ENCODE peak calls at places on chromosomes 2 and 18, in seven cellular contexts. K, P, J, T, A, E and R are unnamed samples.

GRCh38 chr2:70190086-70190412 is 770 bp downstream of the C2orf42 start:
- DNase-seq in J (no peak), T (no peak), A (no peak), P (peak), E (peak), K (no peak), R (peak)

GRCh38 chr2:120746179-120746549 is 10.5 kb downstream of the GLI2 start:
- DNase-seq in A (peak), T (no peak), E (no peak), J (peak), P (no peak), K (no peak), R (no peak)

GRCh38 chr2:74724496-74724895 is 70.4 kb downstream of the SEMA4F start:
- DNase-seq in J (no peak), K (no peak), P (no peak), T (no peak), E (no peak), A (no peak), R (no peak)

GRCh38 chr2:178057179-178057578 is 15.4 kb downstream of the PDE11A start:
- DNase-seq in P (no peak), E (no peak), T (no peak), K (no peak), A (no peak), J (no peak), R (no peak)

GRCh38 chr18:78906066-78906465 is 73.6 kb upstream of the SALL3 start:
- DNase-seq in E (no peak), A (no peak), J (peak), P (no peak), K (no peak), T (no peak), R (no peak)

GRCh38 chr2:217370391-217370790 is 510.5 kb upstream of the TNP1 start:
- DNase-seq in K (no peak), T (peak), P (no peak), E (peak), J (no peak), A (no peak), R (peak)

GRCh38 chr2:106542730-106543359 is 55.7 kb downstream of the CD8B2 start:
- DNase-seq in P (peak), A (peak), T (peak), E (peak), J (peak), K (no peak), R (peak)

GRCh38 chr2:217691920-217692666 is 310.7 kb downstream of the TNS1 start:
- DNase-seq in J (no peak), T (peak), A (peak), K (no peak), P (peak), E (peak), R (peak)

GRCh38 chr2:240959214-240959940 is 39.0 kb upstream of the SNED1 start:
- DNase-seq in E (no peak), K (no peak), J (peak), P (peak), A (no peak), T (no peak), R (no peak)

GRCh38 chr18:48547456-48548403 is 8.9 kb downstream of the CTIF start:
- DNase-seq in P (peak), K (no peak), T (peak), J (no peak), A (peak), E (peak), R (peak)

GRCh38 chr2:241965931-241966412 is 96.4 kb downstream of the RTP5 start:
- DNase-seq in K (peak), J (no peak), E (peak), A (peak), P (peak), T (peak), R (peak)

GRCh38 chr2:15701326-15701907 is 109.7 kb downstream of the DDX1 start:
- DNase-seq in P (no peak), T (no peak), K (no peak), A (no peak), E (no peak), J (no peak), R (no peak)

GRCh38 chr2:104858325-104858978 is 4.5 kb downstream of the POU3F3 start:
- DNase-seq in K (no peak), T (peak), E (no peak), P (no peak), J (no peak), A (no peak), R (no peak)
- H3K4me3 ChIP-seq in K (no peak), T (peak), E (no peak), P (no peak), J (no peak), A (no peak), R (no peak)

GRCh38 chr18:67705748-67706147 is 189.2 kb upstream of the DSEL start:
- DNase-seq in J (no peak), A (no peak), T (peak), P (no peak), K (no peak), E (peak), R (peak)
- TF ChIP-seq CTCF in J (no peak), A (no peak), T (peak), P (no peak), K (no peak), E (peak), R (peak)

GRCh38 chr2:158498043-158498748 is 41.4 kb downstream of the PKP4 start:
- DNase-seq in A (no peak), J (no peak), P (no peak), K (no peak), T (no peak), E (peak), R (no peak)
- H3K4me3 ChIP-seq in A (no peak), J (no peak), P (no peak), K (no peak), T (no peak), E (no peak), R (no peak)

DNA sequence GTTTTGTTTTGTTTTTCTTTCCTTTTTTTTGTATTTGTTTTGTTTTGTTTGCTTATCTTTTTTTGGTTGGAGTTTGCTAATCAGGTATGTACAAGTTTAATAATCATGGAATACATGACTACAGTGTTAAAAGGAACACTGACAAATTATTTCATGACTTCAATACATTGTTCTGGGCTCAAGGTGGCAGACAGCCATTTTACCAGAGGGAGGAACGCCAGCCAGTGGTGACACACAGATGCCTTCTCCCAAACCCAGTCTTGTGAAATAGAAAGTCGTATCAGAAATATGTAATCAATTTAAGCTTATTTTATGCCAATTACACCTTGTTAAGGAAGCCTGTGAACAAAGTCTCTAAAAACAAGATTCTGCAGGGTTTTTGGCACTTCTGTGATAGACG is 264.0 kb upstream of the EPHA4 start:
- DNase-seq in K (no peak), T (peak), E (no peak), J (no peak), P (no peak), A (no peak), R (no peak)
- TF ChIP-seq CTCF in K (no peak), T (no peak), E (no peak), J (no peak), P (no peak), A (no peak), R (no peak)

GRCh38 chr18:13543811-13544732 is 182.3 kb downstream of the FAM210A start:
- DNase-seq in T (no peak), A (no peak), J (no peak), K (no peak), P (peak), E (no peak), R (no peak)
- H3K4me3 ChIP-seq in T (no peak), A (no peak), J (no peak), K (no peak), P (no peak), E (no peak), R (no peak)

GRCh38 chr2:10798783-10799182 is 13.8 kb downstream of the PDIA6 start:
- DNase-seq in J (no peak), P (no peak), T (no peak), K (no peak), A (no peak), E (no peak), R (no peak)
- TF ChIP-seq CTCF in J (no peak), P (no peak), T (no peak), K (no peak), A (no peak), E (no peak), R (peak)